ENCODE peak calls at places on chromosome X, in nine cellular contexts. X, M, L, G, Z, C, K, V and Q are unnamed samples.

GRCh38 chrX:71184803-71185495 is 38.1 kb upstream of the GJB1 start:
- DNase-seq in X (no peak), M (no peak), L (no peak), G (no peak), Z (peak; percentile 8), C (no peak), K (no peak), V (no peak), Q (no peak)

GRCh38 chrX:115894087-115894486 is 276.5 kb upstream of the AGTR2 start:
- DNase-seq in X (no peak), M (peak; percentile 13), L (no peak), G (peak; percentile 9), Z (peak; percentile 7), C (peak; percentile 8), K (no peak), V (peak; percentile 35), Q (no peak)

GRCh38 chrX:86148024-86148511 is at the start of gene DACH2:
- DNase-seq in X (peak; percentile 19), M (peak; percentile 64), L (no peak), G (peak; percentile 45), Z (peak; percentile 86), C (peak; percentile 60), K (peak; percentile 48), V (peak; percentile 75), Q (peak; percentile 88)

GRCh38 chrX:129731228-129731627 is 7.6 kb upstream of the XPNPEP2 start:
- DNase-seq in X (no peak), M (no peak), L (no peak), G (no peak), Z (no peak), C (no peak), K (no peak), V (no peak), Q (no peak)

GRCh38 chrX:118974908-118975671 is 672 bp downstream of the LONRF3 start:
- DNase-seq in X (no peak), M (peak; percentile 30), L (peak; percentile 77), G (peak; percentile 10), Z (peak; percentile 57), C (peak; percentile 53), K (peak; percentile 35), V (no peak), Q (peak; percentile 58)

GRCh38 chrX:139106111-139106510 is 394.6 kb upstream of the FGF13 start:
- DNase-seq in X (no peak), M (no peak), L (no peak), G (peak; percentile 94), Z (no peak), C (no peak), K (no peak), V (peak; percentile 35), Q (peak; percentile 3)

GRCh38 chrX:16770970-16771482 is 15.2 kb upstream of the TXLNG start:
- DNase-seq in X (no peak), M (no peak), L (no peak), G (no peak), Z (no peak), C (no peak), K (no peak), V (no peak), Q (no peak)

GRCh38 chrX:44903842-44904530 is 31.0 kb downstream of the KDM6A start:
- DNase-seq in X (no peak), M (no peak), L (no peak), G (no peak), Z (no peak), C (no peak), K (no peak), V (no peak), Q (no peak)

GRCh38 chrX:53239474-53239873 is 14.5 kb upstream of the KDM5C start:
- DNase-seq in X (no peak), M (no peak), L (no peak), G (no peak), Z (no peak), C (no peak), K (no peak), V (no peak), Q (no peak)

GRCh38 chrX:47498411-47498810 is 15.4 kb upstream of the ZNF41 start:
- DNase-seq in X (no peak), M (no peak), L (no peak), G (no peak), Z (no peak), C (no peak), K (no peak), V (no peak), Q (no peak)

GRCh38 chrX:155632424-155633100 is 19.8 kb upstream of the TMLHE start:
- DNase-seq in X (no peak), M (no peak), L (no peak), G (no peak), Z (no peak), C (no peak), K (no peak), V (no peak), Q (no peak)

GRCh38 chrX:49202022-49202421 is 2.0 kb upstream of the SYP start:
- DNase-seq in X (no peak), M (no peak), L (no peak), G (no peak), Z (no peak), C (no peak), K (no peak), V (no peak), Q (no peak)

GRCh38 chrX:49199315-49199595 is 738 bp downstream of the SYP start:
- DNase-seq in X (no peak), M (no peak), L (no peak), G (no peak), Z (no peak), C (no peak), K (no peak), V (no peak), Q (no peak)

GRCh38 chrX:49197543-49198087 is 2.4 kb downstream of the SYP start:
- DNase-seq in X (no peak), M (no peak), L (no peak), G (no peak), Z (no peak), C (no peak), K (no peak), V (no peak), Q (no peak)

GRCh38 chrX:49199906-49200771 is at the start of gene SYP:
- DNase-seq in X (peak; percentile 74), M (peak; percentile 91), L (peak; percentile 95), G (peak; percentile 79), Z (peak; percentile 90), C (peak; percentile 92), K (peak; percentile 89), V (peak; percentile 74), Q (peak; percentile 93)

GRCh38 chrX:49198540-49199314 is 1.3 kb downstream of the SYP start:
- DNase-seq in X (no peak), M (no peak), L (no peak), G (no peak), Z (no peak), C (no peak), K (no peak), V (no peak), Q (no peak)
- H3K4me1 ChIP-seq in X (no peaks in the 10 kb centered on the region), M (peaks cover 2% of the 10 kb centered on the region), L (peaks cover 12% of the 10 kb centered on the region), G (no peaks in the 10 kb centered on the region), Z (peaks cover 5% of the 10 kb centered on the region), C (no peaks in the 10 kb centered on the region), K (peaks cover 15% of the 10 kb centered on the region), V (no peaks in the 10 kb centered on the region), Q (no peaks in the 10 kb centered on the region)

GRCh38 chrX:154541589-154541895 is 5.1 kb downstream of the G6PD start:
- DNase-seq in X (no peak), M (no peak), L (no peak), G (no peak), Z (no peak), C (no peak), K (no peak), V (no peak), Q (no peak)

GRCh38 chrX:154539077-154539476 is 7.6 kb downstream of the G6PD start:
- DNase-seq in X (no peak), M (no peak), L (no peak), G (no peak), Z (peak; percentile 70), C (no peak), K (no peak), V (no peak), Q (no peak)

GRCh38 chrX:154541896-154542722 is 4.5 kb downstream of the G6PD start:
- DNase-seq in X (peak; percentile 75), M (peak; percentile 95), L (no peak), G (peak; percentile 88), Z (peak; percentile 88), C (peak; percentile 38), K (peak; percentile 88), V (peak; percentile 84), Q (peak; percentile 68)

GRCh38 chrX:154542723-154543424 is 3.8 kb downstream of the G6PD start:
- DNase-seq in X (no peak), M (peak; percentile 19), L (no peak), G (no peak), Z (peak; percentile 87), C (no peak), K (no peak), V (no peak), Q (no peak)

DNA sequence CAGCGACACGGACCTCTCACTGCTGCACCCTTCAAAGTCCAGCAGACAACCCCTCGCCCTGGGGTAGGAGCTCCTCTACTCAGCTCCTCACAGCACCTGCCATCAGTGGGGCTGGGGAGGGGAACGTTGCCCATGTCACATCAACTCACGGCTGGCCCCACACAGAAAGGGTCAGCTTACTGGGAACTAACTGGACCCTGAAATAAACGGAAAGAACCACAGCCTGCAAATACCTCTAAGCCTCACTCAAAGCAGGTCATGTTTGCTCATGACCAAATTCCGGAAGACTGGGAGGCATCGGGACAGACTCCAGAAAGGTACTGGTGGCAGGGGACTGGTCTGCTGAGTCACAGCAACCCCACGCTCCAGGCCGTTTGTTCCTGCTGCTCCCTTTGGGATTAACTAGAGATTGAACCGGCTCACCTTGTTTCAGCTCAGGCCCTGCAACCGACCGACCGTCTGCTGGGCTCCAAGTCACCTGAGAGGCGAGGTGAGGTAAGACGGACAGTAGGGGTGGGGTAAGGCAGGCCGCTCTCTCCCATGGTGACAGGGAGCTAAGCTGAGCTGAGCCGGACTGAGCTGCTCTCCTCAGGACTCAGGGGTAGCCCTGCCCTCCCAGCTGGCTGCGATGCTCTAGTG is 5.6 kb downstream of the G6PD start:
- DNase-seq in X (no peak), M (no peak), L (no peak), G (peak; percentile 56), Z (peak; percentile 56), C (no peak), K (no peak), V (peak; percentile 83), Q (peak; percentile 64)
- H3K4me1 ChIP-seq in X (no peaks in the 10 kb centered on the region), M (no peaks in the 10 kb centered on the region), L (peaks cover 33% of the 10 kb centered on the region), G (peaks cover 11% of the 10 kb centered on the region), Z (peaks cover 53% of the 10 kb centered on the region), C (no peaks in the 10 kb centered on the region), K (peaks cover 62% of the 10 kb centered on the region), V (peaks cover 29% of the 10 kb centered on the region), Q (peaks cover 13% of the 10 kb centered on the region)

GRCh38 chrX:107728342-107729099 is 47.1 kb downstream of the TSC22D3 start:
- DNase-seq in X (no peak), M (no peak), L (no peak), G (no peak), Z (no peak), C (no peak), K (no peak), V (no peak), Q (no peak)
- H3K4me1 ChIP-seq in X (peaks cover 24% of the 10 kb centered on the region), M (peaks cover 83% of the 10 kb centered on the region), L (peaks cover 99% of the 10 kb centered on the region), G (no peaks in the 10 kb centered on the region), Z (peaks cover 91% of the 10 kb centered on the region), C (peaks cover 11% of the 10 kb centered on the region), K (peaks cover 94% of the 10 kb centered on the region), V (peaks cover 22% of the 10 kb centered on the region), Q (peaks cover 90% of the 10 kb centered on the region)

DNA sequence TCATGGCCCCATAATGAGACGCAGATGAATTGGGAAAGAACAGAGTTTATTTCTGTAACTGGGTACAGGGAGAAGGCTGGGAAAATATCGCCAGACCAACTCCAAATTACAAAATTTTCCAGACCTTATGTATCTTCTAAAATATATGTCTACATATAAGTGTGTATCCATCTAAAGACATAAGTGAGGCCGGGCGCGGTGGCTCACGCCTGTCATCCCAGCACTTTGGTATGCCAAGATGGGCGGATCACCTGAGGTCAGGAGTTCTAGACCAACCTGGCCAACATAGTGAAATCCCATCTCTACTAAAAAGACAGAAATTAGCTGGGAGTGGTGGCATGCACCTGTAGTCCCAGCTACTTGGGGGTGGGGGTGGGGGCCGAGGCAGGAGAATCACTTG is 11.7 kb upstream of the DHRSX start:
- DNase-seq in X (no peak), M (no peak), L (no peak), G (no peak), Z (no peak), C (no peak), K (no peak), V (no peak), Q (no peak)
- H3K4me1 ChIP-seq in X (no peaks in the 10 kb centered on the region), M (no peaks in the 10 kb centered on the region), L (no peaks in the 10 kb centered on the region), G (no peaks in the 10 kb centered on the region), Z (no peaks in the 10 kb centered on the region), C (no peaks in the 10 kb centered on the region), K (no peaks in the 10 kb centered on the region), V (no peaks in the 10 kb centered on the region), Q (peaks cover 13% of the 10 kb centered on the region)